ENCODE peak calls at places on chromosomes 3 and 15, in four cellular contexts. O is pancreas; N is hepatocyte; Q is CD8-positive, alpha-beta memory T cell. G is an unnamed sample.
A peak's percentile ranks its signal among the peaks of the same experiment; 100 is the strongest.

GRCh38 chr3:49162751-49163419 is 3.2 kb downstream of the CCDC71 start:
- DNase-seq in Q (no peak), O (no peak), N (no peak), G (no peak)

GRCh38 chr15:73632670-73633058 is 525 bp downstream of the NPTN start:
- DNase-seq in O (peak; percentile 27), N (no peak), Q (peak; percentile 6), G (no peak)

GRCh38 chr15:70132148-70132547 is 34.4 kb upstream of the TLE3 start:
- DNase-seq in N (no peak), O (no peak), Q (no peak), G (no peak)

GRCh38 chr3:52986938-52987337 is 58.9 kb downstream of the SFMBT1 start:
- DNase-seq in Q (no peak), N (no peak), O (no peak), G (peak; percentile 21)

GRCh38 chr3:55406666-55407425 is 80.3 kb downstream of the WNT5A start:
- DNase-seq in Q (no peak), N (no peak), O (no peak), G (no peak)

GRCh38 chr15:70096975-70097336 is 761 bp downstream of the TLE3 start:
- DNase-seq in N (peak; percentile 56), Q (no peak), O (no peak), G (no peak)

GRCh38 chr3:39513801-39514369 is 46.4 kb downstream of the MOBP start:
- DNase-seq in N (no peak), O (no peak), Q (no peak), G (no peak)

GRCh38 chr15:68652141-68652540 is 73.3 kb downstream of the CORO2B start:
- DNase-seq in O (no peak), Q (no peak), N (no peak), G (peak; percentile 8)

GRCh38 chr3:192906940-192907339 is 10.7 kb downstream of the MB21D2 start:
- DNase-seq in Q (no peak), O (no peak), N (no peak), G (no peak)

GRCh38 chr3:78823859-78824258 is 943.9 kb downstream of the ROBO1 start:
- DNase-seq in O (no peak), Q (no peak), N (peak; percentile 25), G (peak; percentile 1)

DNA sequence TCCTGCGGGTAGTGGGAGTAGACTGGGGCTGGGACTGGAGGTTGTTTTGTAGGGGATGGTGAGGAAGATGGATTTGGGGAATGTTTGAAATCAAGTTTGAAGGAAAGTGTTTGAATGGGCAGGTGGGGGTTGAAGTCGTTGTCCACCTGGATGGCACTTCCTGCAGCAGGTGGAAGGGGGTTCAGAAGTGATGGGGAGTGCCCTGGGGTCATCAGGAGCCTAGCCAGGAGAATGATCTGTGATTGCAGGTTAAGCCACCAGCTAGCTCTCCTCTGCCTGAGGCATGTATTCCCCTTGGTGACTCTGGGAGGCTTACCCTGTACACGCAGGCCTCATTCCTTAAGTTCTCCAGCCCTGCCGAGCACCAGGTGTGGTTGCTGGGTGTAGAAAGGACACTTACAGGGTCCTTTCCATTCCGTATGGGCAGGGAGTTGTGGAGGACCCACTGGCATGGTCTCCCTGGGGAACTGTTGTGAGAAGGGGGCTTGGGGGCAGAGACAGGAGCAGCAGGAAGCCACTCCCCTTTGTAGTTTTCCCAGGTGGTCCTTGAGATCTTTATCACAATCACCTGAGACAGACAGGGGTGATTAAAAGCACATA is 19.9 kb upstream of the EXOG start:
- DNase-seq in Q (no peak), N (no peak), O (no peak), G (no peak)
- H3K4me3 ChIP-seq in Q (no peak overlapping the region), N (no peak overlapping the region), O (no peak overlapping the region), G (no peak overlapping the region)

DNA sequence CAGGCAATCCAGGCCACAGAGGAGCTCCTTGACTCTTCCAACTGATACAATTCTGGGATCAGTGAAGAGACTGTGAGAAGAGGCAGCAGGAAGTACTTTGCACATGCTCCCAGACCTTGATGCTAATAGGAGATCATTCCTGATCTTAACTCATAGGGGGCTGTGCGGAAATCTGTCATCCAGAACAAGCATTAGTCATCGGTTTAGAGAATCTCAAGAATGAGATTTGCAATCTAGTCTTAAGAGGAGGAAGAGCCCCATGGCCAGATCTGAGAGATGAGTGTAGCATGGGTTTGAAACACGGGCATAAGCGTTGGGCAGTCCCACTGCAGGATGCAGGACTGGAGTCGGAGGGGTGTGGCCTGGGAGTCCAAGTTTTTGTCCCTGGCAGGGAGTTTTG is 1081.1 kb downstream of the NAALADL2 start:
- DNase-seq in N (no peak), Q (no peak), O (no peak), G (no peak)
- H3K9me3 ChIP-seq in N (peaks cover under 1% of the 10 kb centered on the region), Q (peaks cover 3% of the 10 kb centered on the region), O (no peaks in the 10 kb centered on the region), G (peaks cover 2% of the 10 kb centered on the region)

DNA sequence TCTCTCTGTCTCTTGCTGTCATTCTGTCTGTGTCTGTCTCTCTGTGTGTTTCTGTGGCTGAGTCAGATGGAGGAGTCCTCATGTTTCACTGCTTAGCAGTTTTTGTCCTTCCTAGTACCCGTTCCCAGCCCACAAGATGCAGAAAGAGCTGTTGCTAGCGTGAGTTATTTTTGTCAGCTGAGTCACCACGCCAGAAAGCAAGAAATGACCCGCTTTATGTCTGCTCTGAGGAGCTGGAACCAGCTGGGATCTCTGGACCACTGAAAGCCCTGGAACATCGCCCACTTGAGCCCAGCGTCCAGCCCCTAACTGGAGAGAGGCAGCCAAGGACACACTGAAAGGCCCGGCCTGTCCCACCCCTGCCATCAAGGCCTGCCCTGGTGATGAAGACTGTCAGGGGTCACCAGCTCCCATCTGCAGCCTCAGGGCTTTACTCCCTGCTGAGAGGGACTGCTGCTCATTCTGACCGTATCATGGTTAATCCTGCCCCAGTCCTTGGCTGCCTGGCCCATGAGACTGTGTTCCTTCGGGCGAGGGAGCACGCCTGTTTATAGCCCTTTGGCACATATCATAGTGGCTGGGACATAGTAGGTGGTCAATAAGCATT is 101.7 kb upstream of the TPM1 start:
- DNase-seq in Q (no peak), N (peak; percentile 65), O (peak; percentile 22), G (no peak)
- H3K4me3 ChIP-seq in Q (no peak overlapping the region), N (no peak overlapping the region), O (no peak overlapping the region), G (no peak overlapping the region)

GRCh38 chr15:25067725-25068309 is 113.0 kb downstream of the SNRPN start:
- DNase-seq in Q (no peak), N (no peak), O (no peak), G (no peak)

GRCh38 chr15:25065876-25066275 is 111.1 kb downstream of the SNRPN start:
- DNase-seq in O (no peak), Q (no peak), N (no peak), G (no peak)

GRCh38 chr15:25068696-25069095 is 113.9 kb downstream of the SNRPN start:
- DNase-seq in Q (no peak), O (no peak), N (no peak), G (no peak)

GRCh38 chr15:25065286-25065685 is 110.5 kb downstream of the SNRPN start:
- DNase-seq in O (no peak), N (no peak), Q (no peak), G (no peak)

GRCh38 chr15:25066708-25067107 is 111.9 kb downstream of the SNRPN start:
- DNase-seq in O (no peak), N (no peak), Q (no peak), G (no peak)
- H3K9me3 ChIP-seq in O (no peaks in the 10 kb centered on the region), N (peaks cover 61% of the 10 kb centered on the region), Q (peaks cover 100% of the 10 kb centered on the region), G (peaks cover 42% of the 10 kb centered on the region)

GRCh38 chr15:60520825-60521368 is 42.0 kb upstream of the ICE2 start:
- DNase-seq in N (peak; percentile 75), Q (peak; percentile 70), O (peak; percentile 30), G (peak; percentile 70)

GRCh38 chr15:60518511-60518910 is 39.6 kb upstream of the ICE2 start:
- DNase-seq in Q (no peak), O (no peak), N (no peak), G (no peak)

GRCh38 chr15:60519218-60519617 is 40.3 kb upstream of the ICE2 start:
- DNase-seq in N (no peak), Q (no peak), O (no peak), G (no peak)

GRCh38 chr15:60523056-60523455 is 44.1 kb upstream of the ICE2 start:
- DNase-seq in N (no peak), Q (no peak), O (no peak), G (no peak)

GRCh38 chr15:60520041-60520824 is 41.3 kb upstream of the ICE2 start:
- DNase-seq in O (no peak), N (no peak), Q (no peak), G (no peak)
- H3K4me3 ChIP-seq in O (no peak overlapping the region), N (no peak overlapping the region), Q (no peak overlapping the region), G (no peak overlapping the region)

DNA sequence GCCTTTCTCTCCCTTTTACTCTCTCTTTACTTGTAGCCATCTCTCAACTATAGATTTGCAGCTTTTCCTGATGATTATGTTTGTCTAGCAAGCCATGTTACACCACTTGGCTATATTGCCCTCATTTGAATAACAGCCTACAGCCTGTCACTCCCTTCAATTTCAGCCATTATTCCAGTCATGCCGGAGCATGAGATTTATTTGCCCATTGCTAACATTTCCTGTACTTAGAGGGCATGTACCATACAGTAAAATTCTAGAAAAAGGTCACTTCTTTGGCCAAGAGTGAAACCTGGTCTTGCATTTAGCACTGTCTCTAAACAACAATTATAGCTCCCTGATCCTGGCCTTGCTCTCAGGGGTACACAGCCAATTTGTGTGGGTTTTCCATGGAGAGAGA is 221.7 kb upstream of the TMC3 start:
- DNase-seq in N (no peak), O (no peak), Q (no peak), G (no peak)
- H3K9me3 ChIP-seq in N (peaks cover 5% of the 10 kb centered on the region), O (no peaks in the 10 kb centered on the region), Q (peaks cover 3% of the 10 kb centered on the region), G (no peaks in the 10 kb centered on the region)

DNA sequence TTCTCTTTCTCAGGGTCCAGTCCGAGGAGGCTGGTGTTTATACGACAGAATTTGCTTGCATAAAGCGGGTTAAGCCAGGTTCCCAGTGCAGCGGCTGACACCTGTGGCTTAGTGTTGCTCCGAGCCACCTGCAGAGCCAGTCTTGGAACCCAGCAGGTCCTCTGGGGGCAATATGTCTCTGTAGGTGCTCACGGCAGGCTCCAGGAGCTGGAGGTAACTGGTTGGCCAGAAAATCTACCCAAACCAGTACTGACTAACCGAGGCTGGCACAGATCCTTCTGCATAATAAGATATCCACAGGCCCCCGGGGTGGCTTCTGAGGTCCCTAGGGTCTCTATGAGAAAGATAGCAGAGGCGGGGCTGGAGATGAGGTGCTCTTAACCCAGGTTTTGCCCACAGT is 3.2 kb downstream of the MGLL start:
- DNase-seq in N (no peak), O (no peak), Q (no peak), G (peak; percentile 29)
- H3K4me3 ChIP-seq in N (no peak overlapping the region), O (no peak overlapping the region), Q (no peak overlapping the region), G (no peak overlapping the region)

G was measured in small intestine.